ENCODE peak calls at places on chromosomes 5 and 9, in four cellular contexts. One of them, this sample, is unnamed.

GRCh38 chr9:14768561-14769234 is 46.2 kb upstream of the CER1 start:
- DNase-seq in HepG2: peak
- DNase-seq in GM12878: no peak
- DNase-seq in K562: peak
- DNase-seq in this sample: peak

GRCh38 chr9:133125706-133126696 is 5.0 kb upstream of the RALGDS start:
- DNase-seq in HepG2: no peak
- DNase-seq in GM12878: no peak
- DNase-seq in K562: no peak
- DNase-seq in this sample: no peak

GRCh38 chr5:109849478-109850088 is 159.9 kb downstream of the MAN2A1 start:
- DNase-seq in K562: no peak
- DNase-seq in GM12878: no peak
- DNase-seq in HepG2: no peak
- DNase-seq in this sample: no peak

GRCh38 chr9:71704806-71705205 is 63.5 kb downstream of the CEMIP2 start:
- DNase-seq in GM12878: no peak
- DNase-seq in HepG2: no peak
- DNase-seq in K562: no peak
- DNase-seq in this sample: no peak

GRCh38 chr5:14353661-14354474 is 210.7 kb downstream of the TRIO start:
- DNase-seq in HepG2: no peak
- DNase-seq in GM12878: no peak
- DNase-seq in K562: no peak
- DNase-seq in this sample: no peak

GRCh38 chr5:153619706-153620105 is 129.2 kb downstream of the GRIA1 start:
- DNase-seq in HepG2: no peak
- DNase-seq in K562: no peak
- DNase-seq in GM12878: no peak
- DNase-seq in this sample: no peak

GRCh38 chr5:61675015-61675692 is 343.1 kb downstream of the ZSWIM6 start:
- DNase-seq in HepG2: peak
- DNase-seq in K562: no peak
- DNase-seq in GM12878: no peak
- DNase-seq in this sample: no peak

GRCh38 chr9:37547328-37547878 is 28.8 kb downstream of the FBXO10 start:
- DNase-seq in GM12878: no peak
- DNase-seq in HepG2: no peak
- DNase-seq in K562: no peak
- DNase-seq in this sample: no peak

GRCh38 chr9:69249337-69249736 is 75.3 kb downstream of the TJP2 start:
- DNase-seq in GM12878: no peak
- DNase-seq in HepG2: no peak
- DNase-seq in K562: no peak
- DNase-seq in this sample: no peak

GRCh38 chr9:13778486-13779110 is 499.1 kb upstream of the MPDZ start:
- DNase-seq in HepG2: no peak
- DNase-seq in K562: no peak
- DNase-seq in GM12878: no peak
- DNase-seq in this sample: no peak

GRCh38 chr5:34008721-34009120 is 871 bp upstream of the AMACR start:
- DNase-seq in HepG2: no peak
- DNase-seq in GM12878: no peak
- DNase-seq in K562: no peak
- DNase-seq in this sample: no peak

GRCh38 chr5:172302047-172302710 is 18.6 kb upstream of the UBTD2 start:
- DNase-seq in K562: no peak
- DNase-seq in HepG2: peak
- DNase-seq in GM12878: no peak
- DNase-seq in this sample: no peak

GRCh38 chr5:88826959-88827585 is 55.9 kb downstream of the MEF2C start:
- DNase-seq in HepG2: no peak
- DNase-seq in K562: peak
- DNase-seq in GM12878: peak
- DNase-seq in this sample: no peak

GRCh38 chr5:140707812-140708211 is 7.6 kb downstream of the ZMAT2 start:
- DNase-seq in GM12878: no peak
- DNase-seq in HepG2: no peak
- DNase-seq in K562: no peak
- DNase-seq in this sample: no peak

GRCh38 chr9:106718996-106719395 is 144.0 kb upstream of the ZNF462 start:
- DNase-seq in HepG2: no peak
- DNase-seq in GM12878: no peak
- DNase-seq in K562: no peak
- DNase-seq in this sample: no peak

GRCh38 chr5:3828761-3829160 is 233.1 kb downstream of the IRX1 start:
- DNase-seq in HepG2: no peak
- DNase-seq in K562: peak
- DNase-seq in GM12878: no peak
- DNase-seq in this sample: no peak

GRCh38 chr5:91670565-91670964 is 287.4 kb upstream of the ARRDC3 start:
- DNase-seq in K562: no peak
- DNase-seq in HepG2: no peak
- DNase-seq in GM12878: no peak
- DNase-seq in this sample: peak
- TF ChIP-seq SP1 in K562: no peak
- TF ChIP-seq SP1 in HepG2: no peak
- TF ChIP-seq SP1 in GM12878: no peak
- TF ChIP-seq SP1 in this sample: no peak

GRCh38 chr5:139488269-139488668 is 5.7 kb upstream of the STING1 start:
- DNase-seq in K562: no peak
- DNase-seq in HepG2: no peak
- DNase-seq in GM12878: no peak
- DNase-seq in this sample: no peak

GRCh38 chr5:139494256-139494655 is 11.7 kb upstream of the STING1 start:
- DNase-seq in HepG2: no peak
- DNase-seq in K562: no peak
- DNase-seq in GM12878: no peak
- DNase-seq in this sample: no peak

GRCh38 chr5:139495644-139496435 is 13.3 kb upstream of the STING1 start:
- DNase-seq in HepG2: no peak
- DNase-seq in K562: no peak
- DNase-seq in GM12878: no peak
- DNase-seq in this sample: no peak

GRCh38 chr5:139494832-139495231 is 12.3 kb upstream of the STING1 start:
- DNase-seq in K562: no peak
- DNase-seq in HepG2: no peak
- DNase-seq in GM12878: no peak
- DNase-seq in this sample: no peak

DNA sequence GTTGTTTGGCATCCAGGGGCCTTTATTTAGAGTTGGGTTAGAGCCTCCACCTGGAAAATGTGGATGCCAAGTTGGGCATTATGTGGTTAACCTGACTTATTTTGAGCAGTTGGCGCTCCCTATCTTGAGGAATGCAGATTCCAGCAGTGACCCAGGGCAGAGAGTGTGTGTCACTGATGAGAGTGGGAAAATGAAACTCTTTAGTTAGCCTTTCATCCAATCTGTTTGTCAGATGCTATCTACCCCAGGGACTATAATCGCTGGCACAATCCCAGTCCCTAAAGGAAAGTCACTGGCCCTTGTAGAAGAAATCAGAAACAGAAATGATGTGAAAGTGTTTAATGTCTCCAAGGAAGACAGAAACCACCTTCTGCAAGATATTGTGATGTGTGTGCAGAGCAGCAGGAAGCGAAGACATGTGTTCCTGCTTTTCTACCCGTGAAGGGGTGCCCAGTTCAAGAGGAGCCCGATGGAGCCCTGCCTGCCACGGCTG is 10.2 kb upstream of the STING1 start:
- DNase-seq in HepG2: no peak
- DNase-seq in K562: no peak
- DNase-seq in GM12878: no peak
- DNase-seq in this sample: no peak
- TF ChIP-seq BHLHE40 in HepG2: no peak
- TF ChIP-seq BHLHE40 in K562: no peak
- TF ChIP-seq BHLHE40 in GM12878: no peak
- TF ChIP-seq BHLHE40 in this sample: no peak

GRCh38 chr5:77355074-77355473 is 137.0 kb downstream of the WDR41 start:
- DNase-seq in GM12878: no peak
- DNase-seq in K562: no peak
- DNase-seq in HepG2: no peak
- DNase-seq in this sample: no peak
- TF ChIP-seq TARDBP in GM12878: no peak
- TF ChIP-seq TARDBP in K562: no peak
- TF ChIP-seq TARDBP in HepG2: no peak
- TF ChIP-seq TARDBP in this sample: no peak

GRCh38 chr5:58887311-58887710 is 304.4 kb downstream of the RAB3C start:
- DNase-seq in K562: no peak
- DNase-seq in HepG2: no peak
- DNase-seq in GM12878: no peak
- DNase-seq in this sample: no peak

GRCh38 chr5:58890265-58890664 is 307.4 kb downstream of the RAB3C start:
- DNase-seq in GM12878: no peak
- DNase-seq in K562: no peak
- DNase-seq in HepG2: no peak
- DNase-seq in this sample: no peak

GRCh38 chr5:58885265-58885664 is 302.4 kb downstream of the RAB3C start:
- DNase-seq in K562: no peak
- DNase-seq in GM12878: no peak
- DNase-seq in HepG2: no peak
- DNase-seq in this sample: no peak

GRCh38 chr5:58886315-58887207 is 303.7 kb downstream of the RAB3C start:
- DNase-seq in HepG2: peak
- DNase-seq in GM12878: no peak
- DNase-seq in K562: peak
- DNase-seq in this sample: peak

GRCh38 chr5:58887721-58888409 is 305.0 kb downstream of the RAB3C start:
- DNase-seq in K562: no peak
- DNase-seq in GM12878: no peak
- DNase-seq in HepG2: no peak
- DNase-seq in this sample: no peak
- TF ChIP-seq SP1 in K562: no peak
- TF ChIP-seq SP1 in GM12878: no peak
- TF ChIP-seq SP1 in HepG2: no peak
- TF ChIP-seq SP1 in this sample: no peak

DNA sequence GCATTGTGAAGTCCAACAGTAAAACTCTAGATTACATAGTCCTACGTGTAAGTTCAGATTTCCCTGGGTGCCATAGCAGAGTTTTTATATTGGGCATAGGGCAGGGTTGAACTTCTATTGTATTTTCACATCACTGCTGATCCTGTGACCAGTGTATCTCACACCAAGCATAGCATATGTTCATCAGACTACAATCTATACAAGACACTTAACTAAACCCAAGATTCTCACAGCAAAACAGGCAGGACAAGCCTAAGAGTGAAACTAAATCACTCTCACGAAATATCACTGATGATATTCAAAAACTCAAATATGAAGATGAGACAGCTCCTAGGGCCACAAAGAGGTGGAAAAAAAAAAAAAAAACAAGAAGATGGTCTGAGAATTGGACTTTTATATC is 3.2 kb upstream of the PPP1R2B start:
- DNase-seq in K562: no peak
- DNase-seq in GM12878: no peak
- DNase-seq in HepG2: no peak
- DNase-seq in this sample: no peak
- TF ChIP-seq BHLHE40 in K562: no peak
- TF ChIP-seq BHLHE40 in GM12878: no peak
- TF ChIP-seq BHLHE40 in HepG2: no peak
- TF ChIP-seq BHLHE40 in this sample: no peak

GRCh38 chr9:16316911-16317817 is 553.3 kb downstream of the BNC2 start:
- DNase-seq in HepG2: no peak
- DNase-seq in GM12878: no peak
- DNase-seq in K562: no peak
- DNase-seq in this sample: no peak

GRCh38 chr9:16320338-16320902 is 550.0 kb downstream of the BNC2 start:
- DNase-seq in K562: no peak
- DNase-seq in GM12878: no peak
- DNase-seq in HepG2: no peak
- DNase-seq in this sample: no peak

GRCh38 chr9:16319646-16320045 is 550.8 kb downstream of the BNC2 start:
- DNase-seq in K562: no peak
- DNase-seq in HepG2: no peak
- DNase-seq in GM12878: no peak
- DNase-seq in this sample: no peak

GRCh38 chr9:16316406-16316805 is 554.1 kb downstream of the BNC2 start:
- DNase-seq in GM12878: no peak
- DNase-seq in K562: no peak
- DNase-seq in HepG2: no peak
- DNase-seq in this sample: no peak

GRCh38 chr9:16318516-16319060 is 551.9 kb downstream of the BNC2 start:
- DNase-seq in K562: no peak
- DNase-seq in GM12878: no peak
- DNase-seq in HepG2: no peak
- DNase-seq in this sample: no peak
- TF ChIP-seq TARDBP in K562: no peak
- TF ChIP-seq TARDBP in GM12878: no peak
- TF ChIP-seq TARDBP in HepG2: no peak
- TF ChIP-seq TARDBP in this sample: no peak

GRCh38 chr9:134913041-134913712 is 4.5 kb downstream of the FCN1 start:
- DNase-seq in GM12878: no peak
- DNase-seq in HepG2: no peak
- DNase-seq in K562: no peak
- DNase-seq in this sample: no peak

GRCh38 chr9:134908524-134909364 is 9.0 kb downstream of the FCN1 start:
- DNase-seq in GM12878: no peak
- DNase-seq in K562: peak
- DNase-seq in HepG2: no peak
- DNase-seq in this sample: no peak

GRCh38 chr9:134909511-134910105 is 8.1 kb downstream of the FCN1 start:
- DNase-seq in K562: no peak
- DNase-seq in GM12878: no peak
- DNase-seq in HepG2: no peak
- DNase-seq in this sample: no peak

GRCh38 chr9:134912126-134912840 is 5.4 kb downstream of the FCN1 start:
- DNase-seq in HepG2: no peak
- DNase-seq in K562: no peak
- DNase-seq in GM12878: no peak
- DNase-seq in this sample: no peak

DNA sequence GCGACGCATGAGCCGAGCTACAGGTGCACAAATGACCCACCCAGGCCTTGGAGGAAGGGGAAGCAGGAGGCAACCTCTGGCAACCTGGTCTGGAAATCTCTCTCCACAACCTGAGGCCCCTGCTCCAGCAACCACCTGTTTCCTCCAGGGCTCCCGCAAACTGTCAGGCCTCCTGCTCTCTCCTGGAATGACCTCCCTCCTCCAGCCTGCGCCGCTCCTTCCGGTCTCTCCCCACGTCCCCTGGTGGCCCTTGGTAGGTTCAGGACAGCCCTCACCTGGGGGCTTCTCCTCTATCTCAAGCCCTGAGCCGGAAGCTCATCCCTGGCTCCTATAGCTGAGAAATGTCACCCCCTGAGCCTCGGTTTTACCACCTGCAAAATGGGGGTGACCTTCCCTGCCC is 7.6 kb downstream of the FCN1 start:
- DNase-seq in HepG2: no peak
- DNase-seq in GM12878: no peak
- DNase-seq in K562: no peak
- DNase-seq in this sample: no peak
- TF ChIP-seq SP1 in HepG2: no peak
- TF ChIP-seq SP1 in GM12878: no peak
- TF ChIP-seq SP1 in K562: no peak
- TF ChIP-seq SP1 in this sample: no peak

This sample was measured in HEK293T.